ENCODE peak calls at places on chromosomes 2 and 18, in five cellular contexts. G, K, H, J and L are unnamed samples.

GRCh38 chr2:57947398-57947797 is 99.2 kb upstream of the VRK2 start:
- DNase-seq in G (no peak), H (no peak), J (no peak), K (no peak), L (no peak)

GRCh38 chr2:95018861-95019550 is 6.5 kb upstream of the MAL start:
- DNase-seq in J (no peak), H (no peak), G (no peak), K (no peak), L (no peak)

GRCh38 chr2:173214213-173214612 is 138.6 kb downstream of the MAP3K20 start:
- DNase-seq in G (no peak), J (no peak), H (no peak), K (no peak), L (no peak)

GRCh38 chr2:144381716-144382115 is 138.2 kb downstream of the ZEB2 start:
- DNase-seq in G (no peak), J (no peak), H (no peak), K (no peak), L (no peak)

GRCh38 chr2:181959508-181959907 is 26.1 kb upstream of the PPP1R1C start:
- DNase-seq in H (no peak), K (no peak), J (no peak), G (no peak), L (no peak)

GRCh38 chr18:75211002-75211621 is 515 bp downstream of the TSHZ1 start:
- DNase-seq in H (no peak), J (peak; percentile 68), K (peak; percentile 22), G (no peak), L (peak; percentile 14)

GRCh38 chr2:48249631-48250473 is 280.1 kb upstream of the STON1 start:
- DNase-seq in J (peak; percentile 42), K (no peak), H (no peak), G (no peak), L (peak; percentile 59)

GRCh38 chr2:36480028-36480427 is 117.9 kb downstream of the FEZ2 start:
- DNase-seq in H (no peak), G (no peak), K (no peak), J (no peak), L (no peak)

GRCh38 chr2:120820885-120821279 is 85.2 kb downstream of the GLI2 start:
- DNase-seq in H (no peak), G (no peak), K (no peak), J (no peak), L (peak; percentile 55)

GRCh38 chr2:228242591-228242990 is 61.1 kb upstream of the SPHKAP start:
- DNase-seq in J (no peak), H (no peak), K (no peak), G (no peak), L (no peak)

GRCh38 chr2:20040489-20041172 is 10.8 kb downstream of the LAPTM4A start:
- DNase-seq in K (no peak), J (no peak), H (no peak), G (no peak), L (no peak)

GRCh38 chr2:196479350-196479749 is 160.2 kb upstream of the CCDC150 start:
- DNase-seq in H (no peak), G (no peak), J (no peak), K (no peak), L (peak; percentile 89)

GRCh38 chr18:58861853-58862252 is 2.8 kb upstream of the ZNF532 start:
- DNase-seq in K (no peak), J (no peak), H (peak; percentile 61), G (no peak), L (no peak)

GRCh38 chr2:112626604-112627059 is 19.1 kb upstream of the SLC20A1 start:
- DNase-seq in G (peak; percentile 37), J (peak; percentile 70), H (peak; percentile 73), K (peak; percentile 57), L (peak; percentile 79)

GRCh38 chr2:42566837-42567251 is 1.6 kb upstream of the MTA3 start:
- DNase-seq in K (no peak), J (no peak), H (no peak), G (no peak), L (no peak)

GRCh38 chr2:20157606-20157970 is 67.3 kb downstream of the SDC1 start:
- DNase-seq in H (no peak), J (no peak), G (no peak), K (no peak), L (no peak)

GRCh38 chr2:197358927-197359326 is 48.3 kb upstream of the ANKRD44 start:
- DNase-seq in J (no peak), H (no peak), G (no peak), K (no peak), L (no peak)

GRCh38 chr18:8803063-8803795 is 97.9 kb downstream of the MTCL1 start:
- DNase-seq in H (no peak), J (no peak), G (no peak), K (no peak), L (no peak)

GRCh38 chr2:241701155-241701404 is 759 bp upstream of the ING5 start:
- DNase-seq in J (no peak), K (no peak), H (peak; percentile 62), G (peak; percentile 46), L (peak; percentile 63)

GRCh38 chr2:240597054-240597418 is 10.5 kb downstream of the CAPN10 start:
- DNase-seq in G (no peak), K (no peak), H (no peak), J (no peak), L (no peak)

GRCh38 chr2:10473121-10473756 is 25.1 kb upstream of the ODC1 start:
- DNase-seq in K (no peak), J (no peak), G (no peak), H (no peak), L (no peak)

GRCh38 chr18:40222736-40223135 is 1732.3 kb upstream of the PIK3C3 start:
- DNase-seq in K (no peak), G (no peak), H (no peak), J (no peak), L (no peak)

GRCh38 chr2:8453904-8454302 is 228.0 kb upstream of the ID2 start:
- DNase-seq in K (no peak), H (no peak), G (no peak), J (no peak), L (no peak)

GRCh38 chr2:82803307-82803706 is 1655.8 kb downstream of the SUCLG1 start:
- DNase-seq in K (no peak), G (no peak), H (no peak), J (no peak), L (no peak)

GRCh38 chr2:73235315-73236028 is 1.4 kb downstream of the CCT7 start:
- DNase-seq in K (no peak), J (no peak), H (no peak), G (no peak), L (no peak)

GRCh38 chr18:52536039-52536438 is 196.0 kb downstream of the DCC start:
- DNase-seq in G (no peak), J (no peak), H (no peak), K (no peak), L (no peak)